ENCODE peak calls at places on chromosomes 7 and 10, in nine cellular contexts. O is fibroblast of lung; G is adrenal gland; B is breast epithelium; E is CD8-positive, alpha-beta T cell; H is IMR-90; J is cardiac muscle cell; A is progenitor cell of endocrine pancreas; K is fibroblast of villous mesenchyme. L is an unnamed sample.

GRCh38 chr7:43735802-43736603 is 6.7 kb upstream of the COA1 start:
- DNase-seq in O (peak; percentile 47), E (no peak), J (peak; percentile 77), K (peak; percentile 56), G (no peak), H (peak; percentile 37), B (no peak), A (no peak), L (no peak)

GRCh38 chr7:65462148-65462716 is 88.6 kb downstream of the ZNF92 start:
- DNase-seq in J (no peak), H (no peak), E (no peak), G (no peak), B (no peak), A (no peak), K (no peak), O (no peak), L (no peak)

GRCh38 chr7:117127585-117128168 is 174.4 kb downstream of the ST7 start:
- DNase-seq in B (no peak), G (peak; percentile 78), E (peak; percentile 26), J (peak; percentile 75), O (peak; percentile 57), K (peak; percentile 78), H (peak; percentile 72), A (no peak), L (no peak)

GRCh38 chr7:140623995-140624902 is 16.4 kb downstream of the DENND2A start:
- DNase-seq in A (no peak), G (peak; percentile 60), O (no peak), J (no peak), H (peak; percentile 63), K (peak; percentile 80), B (no peak), E (no peak), L (no peak)

GRCh38 chr10:70543911-70544310 is 58.6 kb downstream of the PRF1 start:
- DNase-seq in E (no peak), O (no peak), B (no peak), A (no peak), K (no peak), H (no peak), G (no peak), J (no peak), L (no peak)

GRCh38 chr10:100119726-100120125 is 38.1 kb upstream of the CPN1 start:
- DNase-seq in O (no peak), A (no peak), J (no peak), G (no peak), H (no peak), E (no peak), K (no peak), B (no peak), L (no peak)

GRCh38 chr7:47484923-47485639 is 96.8 kb downstream of the TNS3 start:
- DNase-seq in G (no peak), B (no peak), O (no peak), J (no peak), A (no peak), H (no peak), K (no peak), E (no peak), L (no peak)

GRCh38 chr7:4700577-4701235 is 18.6 kb downstream of the FOXK1 start:
- DNase-seq in J (peak; percentile 96), B (no peak), O (peak; percentile 99), E (no peak), G (peak; percentile 94), K (peak; percentile 96), H (peak; percentile 100), A (no peak), L (no peak)

GRCh38 chr10:68792115-68792514 is 35.2 kb upstream of the STOX1 start:
- DNase-seq in H (peak; percentile 30), E (no peak), G (no peak), O (no peak), K (peak; percentile 23), J (peak; percentile 29), A (no peak), B (no peak), L (no peak)

GRCh38 chr7:157153260-157153659 is 14.5 kb downstream of the UBE3C start:
- DNase-seq in J (no peak), O (no peak), E (no peak), K (peak; percentile 33), G (no peak), H (no peak), A (no peak), B (no peak), L (no peak)

GRCh38 chr7:146960747-146961416 is 844.3 kb downstream of the CNTNAP2 start:
- DNase-seq in E (no peak), A (no peak), K (no peak), J (no peak), G (no peak), O (peak; percentile 6), B (no peak), H (no peak), L (no peak)

GRCh38 chr7:71784180-71784579 is 628.0 kb downstream of the CALN1 start:
- DNase-seq in K (no peak), B (no peak), G (no peak), H (no peak), A (no peak), E (no peak), J (no peak), O (no peak), L (no peak)

GRCh38 chr7:100568176-100568935 is 5.3 kb downstream of the SAP25 start:
- DNase-seq in B (no peak), E (no peak), A (no peak), O (no peak), G (peak; percentile 92), J (no peak), H (no peak), K (no peak), L (no peak)

GRCh38 chr7:2374830-2375728 is 20.5 kb downstream of the EIF3B start:
- DNase-seq in K (no peak), H (no peak), E (no peak), G (no peak), J (peak; percentile 41), O (no peak), B (no peak), A (no peak), L (no peak)
- TF ChIP-seq CTCF in K (no peak), H (no peak), E (no peak), G (no peak), J (peak; percentile 11), O (no peak), B (no peak), A (no peak), L (no peak)

GRCh38 chr7:150860978-150861295 is 8.6 kb downstream of the AOC1 start:
- DNase-seq in H (no peak), G (peak; percentile 17), J (no peak), O (no peak), K (no peak), E (no peak), B (peak; percentile 7), A (no peak), L (no peak)

GRCh38 chr7:150862356-150862755 is 10.0 kb downstream of the AOC1 start:
- DNase-seq in G (no peak), B (no peak), K (no peak), O (no peak), H (no peak), J (no peak), A (no peak), E (no peak), L (no peak)

GRCh38 chr7:150858236-150859197 is 6.2 kb downstream of the AOC1 start:
- DNase-seq in G (peak; percentile 20), H (no peak), O (no peak), E (no peak), J (no peak), K (no peak), A (no peak), B (peak; percentile 2), L (no peak)

GRCh38 chr7:150857276-150858055 is 5.1 kb downstream of the AOC1 start:
- DNase-seq in A (no peak), B (peak; percentile 10), J (no peak), O (no peak), G (peak; percentile 36), E (no peak), K (no peak), H (no peak), L (no peak)

DNA sequence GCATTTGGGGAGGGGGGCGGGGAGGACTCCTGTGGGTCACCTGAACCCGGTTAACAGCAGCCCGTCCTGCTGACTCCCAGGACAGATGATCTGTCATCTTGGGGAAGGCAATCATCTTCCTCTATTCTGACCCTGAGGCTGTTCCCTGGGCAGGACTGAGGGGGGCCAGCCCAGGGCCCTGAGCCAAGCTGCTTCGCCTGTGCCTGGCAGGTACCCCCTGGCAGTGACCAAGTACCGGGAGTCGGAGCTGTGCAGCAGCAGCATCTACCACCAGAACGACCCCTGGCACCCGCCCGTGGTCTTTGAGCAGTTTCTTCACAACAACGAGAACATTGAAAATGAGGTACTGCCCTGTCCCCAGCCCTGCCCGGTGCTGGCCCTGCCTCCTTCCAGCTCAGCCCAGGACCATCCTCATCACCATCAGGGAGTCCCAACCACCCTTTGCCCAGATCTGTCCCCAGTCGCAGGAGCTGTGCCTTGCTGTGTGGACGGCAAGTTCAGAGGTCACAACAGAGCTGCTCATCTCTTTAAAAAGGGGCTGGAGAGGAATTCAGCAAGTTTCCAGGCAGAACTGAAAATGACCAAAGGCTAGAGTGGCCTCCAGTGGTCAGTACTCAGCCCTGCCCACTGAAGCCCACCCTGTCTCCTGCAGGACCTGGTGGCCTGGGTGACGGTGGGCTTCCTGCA is 8.1 kb downstream of the AOC1 start:
- DNase-seq in A (no peak), J (no peak), E (no peak), O (no peak), B (peak; percentile 5), K (no peak), H (no peak), G (peak; percentile 33), L (no peak)
- TF ChIP-seq CTCF in A (no peak), J (no peak), E (no peak), O (no peak), B (no peak), K (no peak), H (no peak), G (no peak), L (no peak)

DNA sequence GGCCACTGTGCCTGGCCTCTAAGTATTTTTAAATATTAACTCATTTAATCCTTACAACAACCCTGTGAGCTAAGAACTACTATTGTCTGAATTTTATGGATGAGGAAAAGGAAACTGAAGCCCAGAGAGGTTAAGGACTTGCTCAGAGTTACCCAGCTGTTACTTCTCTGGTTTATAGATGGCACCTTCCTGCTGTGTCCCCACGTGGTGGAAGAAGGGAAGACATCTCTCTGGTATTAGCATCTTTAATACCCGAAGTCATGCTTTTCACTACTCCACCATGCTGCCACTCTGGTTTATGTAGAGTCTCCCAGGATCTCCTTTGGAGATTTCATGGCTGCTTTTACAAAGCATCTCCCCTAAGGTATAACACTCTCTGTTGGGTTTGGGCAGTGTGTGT is 105.5 kb upstream of the MKLN1 start:
- DNase-seq in H (no peak), J (no peak), G (no peak), O (no peak), E (no peak), B (no peak), A (no peak), K (no peak), L (no peak)
- TF ChIP-seq CTCF in H (peak; percentile 7), J (no peak), G (no peak), O (no peak), E (no peak), B (no peak), A (no peak), K (no peak), L (no peak)

DNA sequence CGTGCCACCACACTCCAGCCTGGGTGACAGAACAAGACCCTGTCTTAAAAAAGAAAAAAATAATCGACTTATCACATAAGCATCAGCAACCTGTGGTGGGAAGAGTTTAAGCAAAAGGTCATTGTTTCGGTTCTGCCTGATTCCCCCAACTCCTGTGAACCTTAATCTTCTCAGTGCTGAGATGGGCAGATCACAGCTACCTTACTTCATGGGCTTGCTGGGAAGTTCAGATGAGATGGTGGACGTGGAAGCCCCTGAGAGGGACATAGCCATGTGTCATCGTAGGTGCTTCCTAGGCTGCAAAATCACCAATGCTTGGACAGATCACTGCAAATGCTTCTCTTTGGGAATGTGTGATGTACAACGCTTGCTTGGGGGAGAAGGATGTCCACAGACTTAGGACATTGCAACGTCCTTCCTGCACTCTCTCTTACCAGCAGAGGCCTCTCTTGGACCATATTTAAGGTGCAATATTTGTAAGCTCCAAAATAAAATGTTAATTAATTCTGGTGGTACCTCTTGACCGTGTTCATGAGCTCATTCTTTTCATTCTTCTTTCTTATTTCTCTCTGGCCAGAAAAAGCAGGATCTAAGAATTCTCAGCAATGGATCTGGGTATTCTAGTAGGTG is 8.6 kb downstream of the GJD4 start:
- DNase-seq in B (no peak), E (no peak), J (peak; percentile 55), K (peak; percentile 46), G (no peak), H (peak; percentile 55), O (peak; percentile 32), A (no peak), L (no peak)
- TF ChIP-seq CTCF in B (no peak), E (no peak), J (peak; percentile 44), K (peak; percentile 56), G (no peak), H (peak; percentile 68), O (peak; percentile 50), A (peak; percentile 42), L (peak; percentile 51)

L was measured in D721Med.